ENCODE peak calls at places on chromosome 14, in ten cellular contexts. N is A549, W is astrocyte, C is esophagus squamous epithelium, T is tibial nerve, J is astrocyte of the cerebellum, E is psoas muscle, Q is DND-41, O is fibroblast of lung, Z is HFF-Myc. F is an unnamed sample.

GRCh38 chr14:93089501-93090269 is 26.0 kb downstream of the ITPK1 start:
- DNase-seq in N (no peak), C (no peak), Z (no peak), Q (no peak), O (no peak), J (no peak), T (no peak), W (no peak), E (no peak), F (peak)

GRCh38 chr14:92898732-92899131 is 24.2 kb upstream of the CHGA start:
- DNase-seq in W (no peak), J (no peak), C (no peak), O (no peak), Z (no peak), T (no peak), N (no peak), E (no peak), Q (no peak), F (no peak)

GRCh38 chr14:36207500-36207899 is 31.0 kb upstream of the PTCSC3 start:
- DNase-seq in C (no peak), Q (no peak), J (no peak), E (no peak), N (peak), Z (no peak), T (no peak), O (no peak), W (no peak), F (peak)

GRCh38 chr14:88919502-88919901 is 95.1 kb downstream of the TTC8 start:
- DNase-seq in T (no peak), N (peak), Q (no peak), W (no peak), J (no peak), C (no peak), Z (no peak), O (no peak), E (no peak), F (no peak)

GRCh38 chr14:47541652-47542051 is 133.8 kb downstream of the MDGA2 start:
- DNase-seq in Z (no peak), N (no peak), C (no peak), E (no peak), W (no peak), T (no peak), Q (no peak), J (no peak), O (no peak), F (no peak)

GRCh38 chr14:55386037-55386798 is 25.4 kb downstream of the ATG14 start:
- DNase-seq in Z (no peak), N (no peak), T (no peak), C (no peak), J (no peak), E (no peak), Q (no peak), W (no peak), O (no peak), F (no peak)

GRCh38 chr14:83885748-83886382 is 1644.1 kb upstream of the FLRT2 start:
- DNase-seq in W (no peak), C (no peak), Q (no peak), J (no peak), T (no peak), N (no peak), Z (no peak), E (no peak), O (no peak), F (no peak)

GRCh38 chr14:89444044-89444443 is 27.0 kb upstream of the FOXN3 start:
- DNase-seq in J (no peak), Q (no peak), W (no peak), O (no peak), Z (no peak), C (no peak), N (no peak), E (no peak), T (no peak), F (no peak)

GRCh38 chr14:38950676-38951075 is 152.4 kb downstream of the SEC23A start:
- DNase-seq in E (no peak), N (no peak), W (no peak), O (no peak), Z (no peak), J (no peak), T (no peak), Q (no peak), C (no peak), F (no peak)

GRCh38 chr14:68322970-68323620 is 469.8 kb downstream of the ZFP36L1 start:
- DNase-seq in Q (no peak), J (no peak), T (no peak), W (no peak), N (no peak), O (no peak), E (no peak), Z (no peak), C (no peak), F (no peak)

GRCh38 chr14:75978249-75978731 is 3.5 kb downstream of the TGFB3 start:
- DNase-seq in O (no peak), C (no peak), Z (no peak), N (no peak), J (no peak), T (no peak), Q (no peak), W (no peak), E (no peak), F (no peak)

GRCh38 chr14:89673499-89674225 is 256.6 kb upstream of the FOXN3 start:
- DNase-seq in Q (no peak), C (no peak), Z (no peak), E (no peak), W (peak), N (no peak), J (no peak), T (no peak), O (peak), F (peak)

GRCh38 chr14:83208346-83208745 is 1674.7 kb upstream of the SEL1L start:
- DNase-seq in W (no peak), C (no peak), Z (no peak), J (no peak), N (peak), O (no peak), T (no peak), E (no peak), Q (no peak), F (no peak)

GRCh38 chr14:65210118-65210826 is 108.0 kb upstream of the MAX start:
- DNase-seq in C (no peak), W (peak), Q (peak), O (peak), J (no peak), N (no peak), T (no peak), Z (no peak), E (no peak), F (peak)

GRCh38 chr14:32043624-32044023 is 33.5 kb upstream of the ARHGAP5 start:
- DNase-seq in W (no peak), N (no peak), C (no peak), E (no peak), Q (no peak), T (no peak), J (no peak), Z (no peak), O (no peak), F (no peak)

GRCh38 chr14:22847661-22848341 is 11.4 kb downstream of the MMP14 start:
- DNase-seq in O (peak), Z (no peak), J (no peak), N (no peak), Q (no peak), T (no peak), W (peak), E (no peak), C (no peak), F (peak)
- TF ChIP-seq CTCF in O (peak), Z (no peak), J (peak), N (no peak), Q (peak), T (no peak), W (no peak), E (no peak), C (no peak), F (peak)

DNA sequence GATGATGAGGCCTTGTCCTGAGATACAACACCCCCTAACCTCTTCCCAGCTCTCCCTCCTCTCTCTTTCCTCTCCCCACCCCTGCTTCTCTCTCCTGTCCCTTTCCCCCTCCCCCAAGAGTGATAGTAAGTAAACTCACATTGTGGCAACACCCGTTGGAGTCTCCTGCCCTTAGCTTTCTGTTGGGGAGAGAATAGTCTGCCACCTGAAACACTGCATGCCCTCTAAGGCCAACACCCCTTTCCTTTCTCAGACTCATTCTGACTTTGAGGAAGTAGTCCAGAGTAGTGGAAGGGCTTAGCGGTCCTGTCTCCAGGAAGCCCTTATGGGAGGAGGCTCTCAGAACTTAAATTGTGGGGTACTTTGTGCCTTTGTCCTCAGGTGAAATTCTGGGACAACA is 95.2 kb downstream of the PRKCH start:
- DNase-seq in Z (no peak), C (no peak), E (no peak), W (no peak), T (no peak), O (no peak), J (no peak), Q (peak), N (no peak), F (no peak)
- H3K4me3 ChIP-seq in Z (no peak), C (no peak), E (no peak), W (no peak), T (no peak), O (no peak), J (no peak), Q (no peak), N (no peak), F (no peak)

GRCh38 chr14:63843796-63844195 is 9.0 kb upstream of the SYNE2 start:
- DNase-seq in E (no peak), Q (no peak), N (no peak), O (no peak), T (no peak), J (no peak), C (no peak), Z (no peak), W (no peak), F (no peak)

GRCh38 chr14:63840981-63841380 is 11.8 kb upstream of the SYNE2 start:
- DNase-seq in C (no peak), Q (peak), N (no peak), E (peak), Z (no peak), O (no peak), J (no peak), T (no peak), W (no peak), F (no peak)
- TF ChIP-seq CTCF in C (no peak), Q (peak), N (no peak), E (no peak), Z (peak), O (no peak), J (no peak), T (no peak), W (no peak), F (peak)

GRCh38 chr14:103137721-103138482 is 14.6 kb downstream of the TNFAIP2 start:
- DNase-seq in N (no peak), Q (no peak), E (no peak), W (no peak), J (no peak), T (no peak), C (no peak), O (no peak), Z (no peak), F (no peak)
- H3K4me3 ChIP-seq in N (no peak), Q (no peak), E (peak), W (no peak), J (no peak), T (no peak), C (no peak), O (no peak), Z (no peak), F (no peak)

DNA sequence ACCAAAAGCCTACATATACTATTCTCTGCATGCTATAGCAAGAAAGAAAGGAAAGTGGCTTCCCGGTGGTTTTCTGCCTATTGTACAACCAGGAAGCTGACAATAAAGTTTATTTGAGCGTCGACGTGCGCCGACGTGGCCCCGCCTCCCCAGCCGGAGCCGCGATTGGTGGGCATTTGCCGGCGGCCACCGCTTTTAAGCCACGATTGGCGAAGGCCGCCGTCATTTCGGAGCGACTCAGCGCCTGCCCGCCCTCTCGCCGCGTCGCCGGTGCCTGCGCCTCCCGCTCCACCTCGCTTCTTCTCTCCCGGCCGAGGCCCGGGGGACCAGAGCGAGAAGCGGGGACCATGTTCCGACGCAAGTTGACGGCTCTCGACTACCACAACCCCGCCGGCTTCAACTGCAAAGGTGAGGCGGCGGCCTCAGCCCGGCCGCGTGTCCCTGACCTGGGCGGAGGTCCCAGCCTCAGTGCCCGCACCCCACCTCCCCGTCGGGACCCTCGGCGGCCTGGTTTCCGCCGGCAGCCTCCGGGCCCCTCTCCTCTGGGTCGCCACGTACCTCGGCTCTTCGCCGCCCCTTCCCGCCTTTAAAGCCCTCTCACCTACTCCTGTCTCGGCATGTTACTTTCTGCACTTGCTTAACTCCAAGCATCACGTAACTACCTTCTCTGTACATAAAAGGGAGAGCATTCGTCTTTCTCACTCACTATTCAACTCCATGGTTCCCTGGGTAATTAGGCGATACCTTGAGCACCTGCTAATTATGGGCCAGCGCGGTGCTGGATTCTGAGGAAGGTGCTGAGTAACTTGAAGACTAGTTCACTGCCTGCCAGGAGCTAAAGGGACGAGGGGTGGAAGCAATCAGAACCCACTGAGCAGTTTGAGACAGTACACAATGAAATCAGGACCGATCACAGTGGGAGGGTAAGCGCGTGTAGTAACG is at the start of gene RTRAF:
- DNase-seq in C (peak), J (peak), W (peak), N (peak), O (peak), T (peak), Z (peak), Q (peak), E (peak), F (peak)
- TF ChIP-seq CTCF in C (no peak), J (no peak), W (no peak), N (no peak), O (no peak), T (no peak), Z (no peak), Q (peak), E (no peak), F (no peak)

F was measured in cardiac fibroblast.